ENCODE peak calls at places on chromosomes 16 and 17, in ten cellular contexts. One of them, this sample, is unnamed.

GRCh38 chr16:57628008-57628781 is at the start of gene ADGRG1:
- DNase-seq in fibroblast of lung: peak; percentile 93
- DNase-seq in AG09319: peak; percentile 83
- DNase-seq in PC-9: peak; percentile 86
- DNase-seq in A549: peak; percentile 95
- DNase-seq in heart left ventricle: peak; percentile 80
- DNase-seq in glutamatergic neuron: peak; percentile 79
- DNase-seq in CD8-positive, alpha-beta T cell: no peak
- DNase-seq in B cell: no peak
- DNase-seq in osteocyte: peak; percentile 96
- DNase-seq in this sample: no peak

GRCh38 chr17:57328109-57328882 is 72.0 kb downstream of the MSI2 start:
- DNase-seq in CD8-positive, alpha-beta T cell: no peak
- DNase-seq in A549: no peak
- DNase-seq in osteocyte: no peak
- DNase-seq in glutamatergic neuron: no peak
- DNase-seq in AG09319: no peak
- DNase-seq in heart left ventricle: no peak
- DNase-seq in fibroblast of lung: no peak
- DNase-seq in B cell: no peak
- DNase-seq in PC-9: no peak
- DNase-seq in this sample: no peak

GRCh38 chr17:28745052-28745776 is 1.4 kb downstream of the TRAF4 start:
- DNase-seq in heart left ventricle: peak; percentile 50
- DNase-seq in B cell: no peak
- DNase-seq in osteocyte: peak; percentile 86
- DNase-seq in PC-9: no peak
- DNase-seq in A549: no peak
- DNase-seq in fibroblast of lung: peak; percentile 51
- DNase-seq in CD8-positive, alpha-beta T cell: no peak
- DNase-seq in AG09319: no peak
- DNase-seq in glutamatergic neuron: peak; percentile 85
- DNase-seq in this sample: no peak

GRCh38 chr16:84726670-84727467 is 27.1 kb downstream of the USP10 start:
- DNase-seq in PC-9: no peak
- DNase-seq in fibroblast of lung: no peak
- DNase-seq in glutamatergic neuron: peak; percentile 26
- DNase-seq in osteocyte: no peak
- DNase-seq in CD8-positive, alpha-beta T cell: no peak
- DNase-seq in B cell: peak; percentile 55
- DNase-seq in A549: no peak
- DNase-seq in AG09319: no peak
- DNase-seq in heart left ventricle: peak; percentile 25
- DNase-seq in this sample: no peak

GRCh38 chr17:41645371-41646063 is 21.1 kb upstream of the KRT17 start:
- DNase-seq in osteocyte: no peak
- DNase-seq in glutamatergic neuron: no peak
- DNase-seq in CD8-positive, alpha-beta T cell: no peak
- DNase-seq in fibroblast of lung: peak; percentile 48
- DNase-seq in heart left ventricle: no peak
- DNase-seq in A549: peak; percentile 64
- DNase-seq in B cell: no peak
- DNase-seq in AG09319: no peak
- DNase-seq in PC-9: peak; percentile 69
- DNase-seq in this sample: no peak

GRCh38 chr16:74322301-74322710 is 25.7 kb downstream of the PSMD7 start:
- DNase-seq in fibroblast of lung: no peak
- DNase-seq in glutamatergic neuron: no peak
- DNase-seq in A549: no peak
- DNase-seq in CD8-positive, alpha-beta T cell: no peak
- DNase-seq in B cell: no peak
- DNase-seq in AG09319: no peak
- DNase-seq in PC-9: no peak
- DNase-seq in osteocyte: no peak
- DNase-seq in heart left ventricle: peak; percentile 29
- DNase-seq in this sample: no peak

GRCh38 chr17:74738051-74738996 is 1.3 kb downstream of the RAB37 start:
- DNase-seq in glutamatergic neuron: no peak
- DNase-seq in heart left ventricle: no peak
- DNase-seq in PC-9: no peak
- DNase-seq in CD8-positive, alpha-beta T cell: peak; percentile 51
- DNase-seq in osteocyte: no peak
- DNase-seq in A549: no peak
- DNase-seq in fibroblast of lung: peak; percentile 32
- DNase-seq in B cell: peak; percentile 75
- DNase-seq in AG09319: no peak
- DNase-seq in this sample: peak; percentile 88

GRCh38 chr16:3580271-3580670 is 3.1 kb upstream of the NLRC3 start:
- DNase-seq in fibroblast of lung: peak; percentile 6
- DNase-seq in osteocyte: no peak
- DNase-seq in glutamatergic neuron: no peak
- DNase-seq in A549: no peak
- DNase-seq in PC-9: no peak
- DNase-seq in B cell: no peak
- DNase-seq in AG09319: no peak
- DNase-seq in heart left ventricle: no peak
- DNase-seq in CD8-positive, alpha-beta T cell: no peak
- DNase-seq in this sample: no peak

GRCh38 chr16:14307623-14308356 is 236.7 kb downstream of the MRTFB start:
- DNase-seq in B cell: no peak
- DNase-seq in osteocyte: no peak
- DNase-seq in fibroblast of lung: no peak
- DNase-seq in glutamatergic neuron: no peak
- DNase-seq in AG09319: no peak
- DNase-seq in heart left ventricle: peak; percentile 22
- DNase-seq in PC-9: peak; percentile 62
- DNase-seq in A549: no peak
- DNase-seq in CD8-positive, alpha-beta T cell: no peak
- DNase-seq in this sample: no peak

GRCh38 chr16:14308357-14308723 is 237.2 kb downstream of the MRTFB start:
- DNase-seq in PC-9: no peak
- DNase-seq in CD8-positive, alpha-beta T cell: no peak
- DNase-seq in AG09319: no peak
- DNase-seq in osteocyte: no peak
- DNase-seq in glutamatergic neuron: no peak
- DNase-seq in fibroblast of lung: no peak
- DNase-seq in A549: no peak
- DNase-seq in heart left ventricle: no peak
- DNase-seq in B cell: no peak
- DNase-seq in this sample: no peak

GRCh38 chr16:14310519-14310991 is 239.4 kb downstream of the MRTFB start:
- DNase-seq in PC-9: peak; percentile 52
- DNase-seq in B cell: no peak
- DNase-seq in glutamatergic neuron: peak; percentile 37
- DNase-seq in fibroblast of lung: peak; percentile 86
- DNase-seq in osteocyte: no peak
- DNase-seq in A549: peak; percentile 56
- DNase-seq in CD8-positive, alpha-beta T cell: no peak
- DNase-seq in heart left ventricle: no peak
- DNase-seq in AG09319: no peak
- DNase-seq in this sample: peak; percentile 64

GRCh38 chr16:14309906-14310305 is 238.8 kb downstream of the MRTFB start:
- DNase-seq in CD8-positive, alpha-beta T cell: no peak
- DNase-seq in fibroblast of lung: peak; percentile 39
- DNase-seq in glutamatergic neuron: no peak
- DNase-seq in B cell: no peak
- DNase-seq in heart left ventricle: no peak
- DNase-seq in AG09319: no peak
- DNase-seq in A549: peak; percentile 74
- DNase-seq in PC-9: peak; percentile 89
- DNase-seq in osteocyte: no peak
- DNase-seq in this sample: no peak

DNA sequence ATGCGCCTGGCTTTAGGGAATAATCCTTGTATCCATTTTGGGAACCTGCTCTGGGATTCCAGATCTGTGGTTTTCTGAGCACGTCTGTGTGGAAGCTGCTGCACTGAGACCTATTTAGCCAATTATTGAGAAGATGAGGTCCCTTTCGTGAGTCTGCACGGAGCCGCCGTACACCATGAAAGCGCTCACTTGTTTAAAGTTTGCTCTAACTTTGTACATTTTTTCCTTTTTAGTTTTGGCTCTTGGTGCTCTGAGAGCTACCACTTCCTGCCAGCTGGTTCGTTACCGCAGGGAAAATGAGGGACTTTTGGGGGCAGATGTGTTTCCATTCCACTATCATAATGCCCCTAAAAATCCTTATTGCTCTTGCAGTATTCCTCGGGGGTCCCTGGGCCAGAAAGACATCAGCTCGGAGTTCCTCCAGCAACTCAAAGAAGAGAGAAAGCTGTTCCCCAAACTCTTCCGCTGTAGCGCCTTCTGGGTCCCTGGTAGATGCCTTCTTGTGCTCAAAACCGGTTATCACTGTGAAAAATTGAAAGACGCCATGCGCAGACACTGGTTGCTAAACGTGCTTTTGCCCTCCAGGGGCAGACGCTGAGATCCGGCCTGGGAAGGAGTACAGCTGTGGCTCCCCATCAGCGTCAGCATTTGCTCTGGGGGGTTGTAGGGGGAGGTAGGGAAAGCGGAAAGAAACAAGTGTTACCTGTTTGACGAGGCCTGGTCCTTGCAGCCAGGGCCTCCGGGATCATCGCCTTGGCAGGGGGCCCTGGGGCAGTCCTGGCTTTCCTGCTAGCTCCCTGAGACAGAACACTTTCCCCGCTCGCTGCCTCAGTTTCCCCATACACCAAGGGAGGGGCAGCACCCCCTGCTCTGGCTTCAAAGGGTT is 238.1 kb downstream of the MRTFB start:
- DNase-seq in osteocyte: no peak
- DNase-seq in A549: no peak
- DNase-seq in AG09319: no peak
- DNase-seq in PC-9: peak; percentile 94
- DNase-seq in CD8-positive, alpha-beta T cell: no peak
- DNase-seq in B cell: no peak
- DNase-seq in fibroblast of lung: peak; percentile 31
- DNase-seq in heart left ventricle: no peak
- DNase-seq in glutamatergic neuron: no peak
- DNase-seq in this sample: peak; percentile 59
- TF ChIP-seq CTCF in osteocyte: no peak
- TF ChIP-seq CTCF in A549: no peak
- TF ChIP-seq CTCF in AG09319: no peak
- TF ChIP-seq CTCF in PC-9: peak; percentile 55
- TF ChIP-seq CTCF in CD8-positive, alpha-beta T cell: no peak
- TF ChIP-seq CTCF in B cell: no peak
- TF ChIP-seq CTCF in fibroblast of lung: peak; percentile 7
- TF ChIP-seq CTCF in heart left ventricle: no peak
- TF ChIP-seq CTCF in glutamatergic neuron: no peak
- TF ChIP-seq CTCF in this sample: no peak

GRCh38 chr17:63442549-63443035 is 3.5 kb downstream of the CYB561 start:
- DNase-seq in CD8-positive, alpha-beta T cell: no peak
- DNase-seq in B cell: no peak
- DNase-seq in A549: no peak
- DNase-seq in AG09319: no peak
- DNase-seq in osteocyte: no peak
- DNase-seq in fibroblast of lung: no peak
- DNase-seq in glutamatergic neuron: peak; percentile 55
- DNase-seq in PC-9: no peak
- DNase-seq in heart left ventricle: no peak
- DNase-seq in this sample: peak; percentile 65
- TF ChIP-seq CTCF in CD8-positive, alpha-beta T cell: no peak
- TF ChIP-seq CTCF in B cell: peak; percentile 26
- TF ChIP-seq CTCF in A549: peak; percentile 7
- TF ChIP-seq CTCF in AG09319: peak; percentile 7
- TF ChIP-seq CTCF in osteocyte: no peak
- TF ChIP-seq CTCF in fibroblast of lung: no peak
- TF ChIP-seq CTCF in glutamatergic neuron: no peak
- TF ChIP-seq CTCF in PC-9: no peak
- TF ChIP-seq CTCF in heart left ventricle: no peak
- TF ChIP-seq CTCF in this sample: no peak

DNA sequence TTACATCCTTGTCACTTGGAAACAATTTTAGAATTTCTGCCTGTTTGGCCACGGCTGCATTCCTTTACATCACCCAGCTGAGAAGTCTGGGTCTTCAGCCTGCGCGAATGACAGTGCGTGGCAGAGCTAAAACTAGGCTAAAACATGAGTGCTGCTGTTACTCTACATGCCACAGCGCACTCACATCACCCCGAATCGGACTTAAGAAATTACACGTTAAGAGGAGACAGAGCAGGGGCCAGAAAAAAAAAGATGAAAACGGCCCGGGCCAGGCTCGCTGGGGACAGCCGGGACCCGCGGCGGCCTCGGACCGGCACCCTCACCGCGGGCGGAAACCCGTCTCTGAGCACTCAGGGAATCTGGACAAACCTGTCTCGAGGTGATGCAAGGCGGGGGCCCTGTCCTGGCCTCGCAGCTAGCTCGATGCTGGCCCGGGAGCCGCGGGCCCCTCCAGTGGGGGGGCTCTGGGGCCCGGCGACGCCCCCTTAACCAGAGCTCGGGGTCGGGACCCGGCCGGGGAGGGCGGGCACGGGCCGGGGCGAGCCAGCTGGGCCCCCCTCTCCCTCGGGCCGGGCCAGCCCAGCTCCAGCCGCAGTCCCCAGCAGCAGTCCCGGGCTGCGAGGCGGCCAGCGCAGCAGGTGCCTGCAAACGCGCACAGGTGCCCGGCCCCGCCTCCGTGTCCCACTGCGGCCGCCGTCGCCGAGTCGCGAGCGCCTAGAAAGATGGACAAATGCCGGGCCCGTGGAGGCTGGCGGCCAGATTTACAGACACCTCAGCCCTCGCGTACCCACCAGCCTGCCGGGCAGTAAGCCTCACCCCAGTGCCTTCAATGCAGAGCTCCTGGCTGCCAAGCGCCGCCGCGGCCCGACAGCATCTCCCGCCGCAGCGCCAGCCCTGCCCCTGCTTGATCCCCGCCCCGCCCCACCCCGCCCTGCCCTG is at the start of gene AKTIP:
- DNase-seq in PC-9: peak; percentile 76
- DNase-seq in CD8-positive, alpha-beta T cell: no peak
- DNase-seq in A549: no peak
- DNase-seq in B cell: no peak
- DNase-seq in heart left ventricle: peak; percentile 35
- DNase-seq in glutamatergic neuron: peak; percentile 44
- DNase-seq in osteocyte: no peak
- DNase-seq in fibroblast of lung: peak; percentile 39
- DNase-seq in AG09319: no peak
- DNase-seq in this sample: peak; percentile 74
- TF ChIP-seq CTCF in PC-9: no peak
- TF ChIP-seq CTCF in CD8-positive, alpha-beta T cell: no peak
- TF ChIP-seq CTCF in A549: no peak
- TF ChIP-seq CTCF in B cell: no peak
- TF ChIP-seq CTCF in heart left ventricle: no peak
- TF ChIP-seq CTCF in glutamatergic neuron: no peak
- TF ChIP-seq CTCF in osteocyte: no peak
- TF ChIP-seq CTCF in fibroblast of lung: no peak
- TF ChIP-seq CTCF in AG09319: no peak
- TF ChIP-seq CTCF in this sample: no peak

DNA sequence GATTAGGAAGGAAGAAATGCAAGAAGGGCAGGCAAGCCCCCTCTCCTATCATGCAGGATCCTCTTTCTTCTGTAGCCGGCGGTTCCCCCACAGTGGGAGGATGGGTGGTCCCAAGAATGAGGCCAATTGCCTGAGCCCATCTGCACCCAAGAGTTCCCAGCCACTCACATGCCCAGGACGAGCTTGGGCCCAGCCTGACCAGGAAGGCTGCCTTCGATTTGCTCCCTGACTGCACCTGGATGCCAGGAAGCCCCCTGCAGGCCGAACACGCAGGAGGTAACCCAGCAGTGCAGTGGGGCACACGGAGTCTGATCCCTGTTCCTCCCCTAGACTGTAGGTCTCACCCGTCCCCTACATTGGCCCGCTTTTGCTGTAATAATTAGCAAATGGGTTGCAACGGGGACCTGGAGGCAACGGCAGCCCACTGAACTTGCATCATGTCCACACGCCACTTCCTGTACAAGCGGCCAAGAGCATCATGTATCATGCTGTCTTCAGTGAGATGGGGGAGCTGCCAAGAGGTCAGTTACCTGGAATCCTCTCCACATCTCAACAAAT is 67.5 kb downstream of the AMFR start:
- DNase-seq in B cell: no peak
- DNase-seq in A549: no peak
- DNase-seq in PC-9: peak; percentile 32
- DNase-seq in osteocyte: peak; percentile 79
- DNase-seq in AG09319: no peak
- DNase-seq in CD8-positive, alpha-beta T cell: no peak
- DNase-seq in glutamatergic neuron: peak; percentile 18
- DNase-seq in fibroblast of lung: no peak
- DNase-seq in heart left ventricle: peak; percentile 9
- DNase-seq in this sample: no peak
- TF ChIP-seq CTCF in B cell: no peak
- TF ChIP-seq CTCF in A549: no peak
- TF ChIP-seq CTCF in PC-9: no peak
- TF ChIP-seq CTCF in osteocyte: no peak
- TF ChIP-seq CTCF in AG09319: no peak
- TF ChIP-seq CTCF in CD8-positive, alpha-beta T cell: no peak
- TF ChIP-seq CTCF in glutamatergic neuron: no peak
- TF ChIP-seq CTCF in fibroblast of lung: no peak
- TF ChIP-seq CTCF in heart left ventricle: no peak
- TF ChIP-seq CTCF in this sample: no peak

This sample was measured in GM20000.